ENCODE peak calls at places on chromosomes 16 and 17, in nine cellular contexts. A, P, M, T, Z, K, Q, G and V are unnamed samples.
A peak's percentile ranks its signal among the peaks of the same experiment; 100 is the strongest.

GRCh38 chr16:26824469-26824868 is 242.3 kb upstream of the C16orf82 start:
- DNase-seq in A (peak; percentile 27), P (no peak), M (no peak), T (no peak), Z (no peak), K (no peak), Q (no peak), G (no peak), V (no peak)

GRCh38 chr17:41655611-41656111 is 31.3 kb upstream of the KRT17 start:
- DNase-seq in A (peak; percentile 86), P (no peak), M (no peak), T (no peak), Z (no peak), K (no peak), Q (no peak), G (no peak), V (no peak)

GRCh38 chr17:41786227-41787020 is at the start of gene JUP:
- DNase-seq in A (peak; percentile 100), P (peak; percentile 99), M (peak; percentile 62), T (peak; percentile 96), Z (peak; percentile 100), K (peak; percentile 90), Q (peak; percentile 98), G (peak; percentile 89), V (peak; percentile 100)

GRCh38 chr17:45677770-45678169 is 106.3 kb upstream of the CRHR1 start:
- DNase-seq in A (no peak), P (no peak), M (no peak), T (no peak), Z (no peak), K (no peak), Q (peak; percentile 22), G (no peak), V (no peak)

GRCh38 chr16:67936876-67937605 is 391 bp upstream of the PSMB10 start:
- DNase-seq in A (no peak), P (no peak), M (no peak), T (peak; percentile 84), Z (peak; percentile 56), K (peak; percentile 93), Q (peak; percentile 43), G (peak; percentile 65), V (no peak)

GRCh38 chr16:29117631-29118030 is 132.8 kb downstream of the LAT start:
- DNase-seq in A (no peak), P (no peak), M (no peak), T (no peak), Z (no peak), K (no peak), Q (no peak), G (no peak), V (no peak)

GRCh38 chr16:12293913-12294312 is 317.4 kb downstream of the SNX29 start:
- DNase-seq in A (no peak), P (no peak), M (no peak), T (no peak), Z (no peak), K (no peak), Q (no peak), G (no peak), V (no peak)

GRCh38 chr16:3305109-3306068 is at the start of the genes TIGD7 and ZNF75A:
- DNase-seq in A (peak; percentile 90), P (peak; percentile 93), M (peak; percentile 43), T (peak; percentile 74), Z (peak; percentile 79), K (peak; percentile 89), Q (peak; percentile 82), G (peak; percentile 77), V (peak; percentile 73)

GRCh38 chr16:70375636-70376611 is 29.2 kb downstream of the DDX19A start:
- DNase-seq in A (no peak), P (no peak), M (no peak), T (no peak), Z (no peak), K (no peak), Q (no peak), G (no peak), V (no peak)

GRCh38 chr16:84361546-84361945 is 6.8 kb upstream of the ATP2C2 start:
- DNase-seq in A (no peak), P (no peak), M (no peak), T (no peak), Z (no peak), K (no peak), Q (no peak), G (no peak), V (no peak)

GRCh38 chr17:81165246-81166032 is at the start of gene PVALEF:
- DNase-seq in A (peak; percentile 82), P (peak; percentile 62), M (no peak), T (no peak), Z (peak; percentile 70), K (no peak), Q (no peak), G (no peak), V (peak; percentile 49)

GRCh38 chr17:39110435-39111136 is 40.9 kb downstream of the PLXDC1 start:
- DNase-seq in A (no peak), P (no peak), M (no peak), T (no peak), Z (no peak), K (no peak), Q (no peak), G (no peak), V (no peak)

GRCh38 chr17:50609376-50610074 is 25.2 kb upstream of the ABCC3 start:
- DNase-seq in A (no peak), P (no peak), M (no peak), T (no peak), Z (no peak), K (no peak), Q (no peak), G (no peak), V (no peak)

GRCh38 chr17:42679001-42679491 is 2.3 kb upstream of the PLEKHH3 start:
- DNase-seq in A (peak; percentile 71), P (no peak), M (no peak), T (no peak), Z (peak; percentile 57), K (peak; percentile 48), Q (no peak), G (peak; percentile 18), V (no peak)

GRCh38 chr16:13959626-13960025 is 39.7 kb downstream of the ERCC4 start:
- DNase-seq in A (no peak), P (no peak), M (no peak), T (no peak), Z (no peak), K (no peak), Q (no peak), G (no peak), V (no peak)

GRCh38 chr16:4316103-4316731 is 350 bp downstream of the GLIS2 start:
- DNase-seq in A (peak; percentile 72), P (peak; percentile 59), M (no peak), T (no peak), Z (no peak), K (no peak), Q (no peak), G (peak; percentile 14), V (no peak)

GRCh38 chr16:27529962-27530361 is 19.8 kb downstream of the GTF3C1 start:
- DNase-seq in A (no peak), P (no peak), M (no peak), T (no peak), Z (no peak), K (no peak), Q (peak; percentile 76), G (no peak), V (no peak)

GRCh38 chr16:82924075-82924854 is 297.5 kb downstream of the CDH13 start:
- DNase-seq in A (no peak), P (no peak), M (no peak), T (no peak), Z (no peak), K (peak; percentile 60), Q (no peak), G (no peak), V (no peak)

GRCh38 chr16:85928411-85928820 is 29.5 kb downstream of the IRF8 start:
- DNase-seq in A (no peak), P (peak; percentile 82), M (no peak), T (no peak), Z (no peak), K (no peak), Q (no peak), G (no peak), V (no peak)

GRCh38 chr17:72562628-72563188 is 441.9 kb downstream of the SOX9 start:
- DNase-seq in A (no peak), P (no peak), M (no peak), T (no peak), Z (no peak), K (no peak), Q (no peak), G (no peak), V (no peak)

GRCh38 chr17:81612172-81612571 is 24.7 kb downstream of the NPLOC4 start:
- DNase-seq in A (no peak), P (no peak), M (no peak), T (no peak), Z (no peak), K (no peak), Q (no peak), G (no peak), V (no peak)

GRCh38 chr16:48432136-48432535 is 46.9 kb upstream of the SIAH1 start:
- DNase-seq in A (no peak), P (no peak), M (no peak), T (peak; percentile 37), Z (no peak), K (no peak), Q (no peak), G (no peak), V (no peak)

GRCh38 chr17:29578626-29579485 is 10.4 kb downstream of the TP53I13 start:
- DNase-seq in A (no peak), P (no peak), M (no peak), T (no peak), Z (no peak), K (no peak), Q (no peak), G (no peak), V (no peak)

GRCh38 chr17:43427362-43428043 is 28.7 kb downstream of the ARL4D start:
- DNase-seq in A (no peak), P (no peak), M (no peak), T (no peak), Z (no peak), K (no peak), Q (no peak), G (no peak), V (no peak)

GRCh38 chr16:30997000-30997886 is 12.2 kb downstream of the HSD3B7 start:
- DNase-seq in A (peak; percentile 84), P (peak; percentile 95), M (peak; percentile 46), T (no peak), Z (peak; percentile 93), K (peak; percentile 90), Q (peak; percentile 66), G (peak; percentile 79), V (peak; percentile 56)

GRCh38 chr16:57504491-57504890 is 18.2 kb upstream of the DOK4 start:
- DNase-seq in A (no peak), P (no peak), M (no peak), T (no peak), Z (no peak), K (no peak), Q (no peak), G (no peak), V (no peak)

GRCh38 chr17:67461228-67461780 is 84.2 kb downstream of the PITPNC1 start:
- DNase-seq in A (no peak), P (no peak), M (no peak), T (no peak), Z (no peak), K (no peak), Q (no peak), G (no peak), V (no peak)

GRCh38 chr16:57736419-57737281 is 1.1 kb downstream of the KATNB1 start:
- DNase-seq in A (no peak), P (peak; percentile 67), M (no peak), T (no peak), Z (peak; percentile 79), K (peak; percentile 68), Q (peak; percentile 78), G (peak; percentile 32), V (peak; percentile 51)

GRCh38 chr17:3982541-3983017 is 18.3 kb upstream of the ATP2A3 start:
- DNase-seq in A (peak; percentile 45), P (no peak), M (no peak), T (no peak), Z (no peak), K (no peak), Q (no peak), G (no peak), V (no peak)

GRCh38 chr17:64281962-64282752 is 19.1 kb upstream of the TEX2 start:
- DNase-seq in A (peak; percentile 73), P (peak; percentile 82), M (no peak), T (peak; percentile 64), Z (peak; percentile 68), K (peak; percentile 69), Q (peak; percentile 47), G (peak; percentile 45), V (peak; percentile 67)

GRCh38 chr16:73047536-73048291 is at the start of gene ZFHX3:
- DNase-seq in A (peak; percentile 73), P (peak; percentile 90), M (no peak), T (no peak), Z (no peak), K (peak; percentile 65), Q (peak; percentile 70), G (peak; percentile 20), V (no peak)